ENCODE peak calls at places on chromosomes 4 and X, in four cellular contexts. V is fibroblast of pulmonary artery; F is activated CD4-positive, alpha-beta T cell treated with anti-CD3 and anti-CD28 coated beads for 24 hours; X is DMS53. Z is an unnamed sample.

GRCh38 chr4:62162606-62163005 is 962.5 kb downstream of the ADGRL3 start:
- DNase-seq in V (no peak), F (no peak), X (no peak), Z (no peak)

GRCh38 chr4:152515678-152516077 is 20.2 kb downstream of the FBXW7 start:
- DNase-seq in V (peak; percentile 62), F (no peak), X (no peak), Z (peak; percentile 19)

GRCh38 chr4:43846111-43846587 is 602.5 kb downstream of the KCTD8 start:
- DNase-seq in V (no peak), F (no peak), X (no peak), Z (no peak)

GRCh38 chrX:22912598-22912997 is 87.2 kb upstream of the DDX53 start:
- DNase-seq in V (no peak), F (no peak), X (no peak), Z (no peak)

GRCh38 chrX:17075004-17075403 is 128.5 kb downstream of the REPS2 start:
- DNase-seq in V (no peak), F (no peak), X (no peak), Z (no peak)

GRCh38 chr4:44674471-44674870 is 3.7 kb upstream of the GUF1 start:
- DNase-seq in V (peak; percentile 7), F (no peak), X (peak; percentile 26), Z (no peak)

GRCh38 chrX:136148391-136148790 is 1.1 kb downstream of the FHL1 start:
- DNase-seq in V (no peak), F (no peak), X (no peak), Z (no peak)

GRCh38 chr4:3745886-3746656 is 20.1 kb upstream of the ADRA2C start:
- DNase-seq in V (no peak), F (no peak), X (no peak), Z (no peak)

GRCh38 chrX:134484039-134484438 is 24.1 kb downstream of the HPRT1 start:
- DNase-seq in V (peak; percentile 79), F (no peak), X (peak; percentile 63), Z (no peak)

GRCh38 chr4:98612318-98613250 is 45.8 kb downstream of the TSPAN5 start:
- DNase-seq in V (no peak), F (no peak), X (no peak), Z (no peak)

GRCh38 chr4:173264245-173264959 is 69.8 kb downstream of the HMGB2 start:
- DNase-seq in V (peak; percentile 77), F (no peak), X (peak; percentile 81), Z (peak; percentile 12)

GRCh38 chr4:84503495-84504437 is 4.7 kb upstream of the NKX6-1 start:
- DNase-seq in V (peak; percentile 79), F (no peak), X (peak; percentile 81), Z (peak; percentile 61)

GRCh38 chr4:153152453-153153338 is 51.5 kb upstream of the TRIM2 start:
- DNase-seq in V (no peak), F (peak; percentile 69), X (peak; percentile 81), Z (no peak)

GRCh38 chrX:100658936-100659335 is 14.9 kb downstream of the SRPX2 start:
- DNase-seq in V (peak; percentile 27), F (no peak), X (peak; percentile 47), Z (no peak)

GRCh38 chr4:40918330-40918729 is 168.6 kb downstream of the NSUN7 start:
- DNase-seq in V (peak; percentile 93), F (no peak), X (peak; percentile 10), Z (no peak)

GRCh38 chrX:20294957-20295356 is 28.2 kb upstream of the RPS6KA3 start:
- DNase-seq in V (no peak), F (no peak), X (no peak), Z (no peak)

GRCh38 chrX:18707442-18708049 is at the start of gene PPEF1:
- DNase-seq in V (no peak), F (no peak), X (no peak), Z (no peak)

GRCh38 chr4:43391084-43391483 is 498.6 kb downstream of the GRXCR1 start:
- DNase-seq in V (no peak), F (no peak), X (no peak), Z (no peak)

GRCh38 chr4:55906999-55907398 is 41.7 kb upstream of the CEP135 start:
- DNase-seq in V (peak; percentile 1), F (no peak), X (no peak), Z (peak; percentile 24)

GRCh38 chrX:39242187-39242586 is 440.9 kb downstream of the MID1IP1 start:
- DNase-seq in V (peak; percentile 10), F (no peak), X (peak; percentile 69), Z (no peak)

GRCh38 chrX:123088331-123088730 is 95.7 kb upstream of the GRIA3 start:
- DNase-seq in V (no peak), F (no peak), X (no peak), Z (no peak)